ENCODE peak calls at places on chromosomes 2 and 18, in seven cellular contexts. W, Z, U, S, F, O and L are unnamed samples.

GRCh38 chr18:22346968-22347611 is 70.6 kb downstream of the CTAGE1 start:
- DNase-seq in W (peak; percentile 85), Z (peak; percentile 71), U (no peak), S (no peak), F (peak; percentile 86), O (no peak), L (peak; percentile 79)

GRCh38 chr2:10289891-10290290 is 12.8 kb upstream of the HPCAL1 start:
- DNase-seq in W (no peak), Z (no peak), U (no peak), S (no peak), F (no peak), O (no peak), L (no peak)

GRCh38 chr2:169141713-169142352 is 72.5 kb downstream of the DHRS9 start:
- DNase-seq in W (peak; percentile 8), Z (no peak), U (peak; percentile 46), S (peak; percentile 20), F (peak; percentile 68), O (peak; percentile 65), L (peak; percentile 67)

GRCh38 chr2:120508581-120509041 is 162.7 kb downstream of the INHBB start:
- DNase-seq in W (no peak), Z (peak; percentile 27), U (no peak), S (no peak), F (no peak), O (peak; percentile 42), L (peak; percentile 40)

GRCh38 chr2:51649366-51649765 is 617.4 kb upstream of the NRXN1 start:
- DNase-seq in W (no peak), Z (no peak), U (no peak), S (no peak), F (no peak), O (no peak), L (no peak)

GRCh38 chr18:14978962-14979535 is 231.1 kb downstream of the ANKRD30B start:
- DNase-seq in W (no peak), Z (no peak), U (no peak), S (no peak), F (peak; percentile 59), O (no peak), L (no peak)

GRCh38 chr2:1060372-1060771 is 109.7 kb downstream of the SNTG2 start:
- DNase-seq in W (no peak), Z (no peak), U (no peak), S (no peak), F (no peak), O (no peak), L (no peak)

GRCh38 chr2:96952976-96953610 is 33.3 kb downstream of the FAM178B start:
- DNase-seq in W (peak; percentile 70), Z (peak; percentile 97), U (no peak), S (peak; percentile 32), F (peak; percentile 42), O (peak; percentile 87), L (peak; percentile 37)

GRCh38 chr18:69819460-69819859 is 128.2 kb downstream of the CD226 start:
- DNase-seq in W (no peak), Z (no peak), U (no peak), S (no peak), F (no peak), O (no peak), L (no peak)

GRCh38 chr2:118539290-118539689 is 308.2 kb downstream of the EN1 start:
- DNase-seq in W (no peak), Z (no peak), U (no peak), S (no peak), F (no peak), O (no peak), L (no peak)

GRCh38 chr18:26963292-26963691 is 97.8 kb upstream of the AQP4 start:
- DNase-seq in W (no peak), Z (no peak), U (no peak), S (no peak), F (no peak), O (no peak), L (no peak)

GRCh38 chr2:49045083-49045482 is 109.2 kb downstream of the FSHR start:
- DNase-seq in W (no peak), Z (no peak), U (no peak), S (no peak), F (no peak), O (no peak), L (no peak)

GRCh38 chr2:27715318-27716165 is 51.9 kb downstream of the SLC4A1AP start:
- DNase-seq in W (peak; percentile 77), Z (no peak), U (no peak), S (no peak), F (no peak), O (no peak), L (no peak)

GRCh38 chr2:227687189-227687588 is 20.6 kb downstream of the SCYGR5 start:
- DNase-seq in W (no peak), Z (no peak), U (no peak), S (no peak), F (no peak), O (no peak), L (no peak)

GRCh38 chr2:228771719-228772254 is 499.3 kb downstream of the PID1 start:
- DNase-seq in W (no peak), Z (no peak), U (no peak), S (no peak), F (no peak), O (no peak), L (no peak)

GRCh38 chr2:37795938-37796337 is 124.5 kb upstream of the CDC42EP3 start:
- DNase-seq in W (no peak), Z (no peak), U (no peak), S (no peak), F (no peak), O (no peak), L (no peak)

GRCh38 chr2:202831241-202831997 is 40.1 kb downstream of the ICA1L start:
- DNase-seq in W (no peak), Z (no peak), U (peak; percentile 52), S (no peak), F (peak; percentile 29), O (no peak), L (peak; percentile 33)

GRCh38 chr2:42852798-42853197 is 60.4 kb upstream of the HAAO start:
- DNase-seq in W (no peak), Z (peak; percentile 48), U (no peak), S (no peak), F (no peak), O (no peak), L (no peak)

GRCh38 chr2:145690183-145690582 is 1170.3 kb upstream of the ZEB2 start:
- DNase-seq in W (no peak), Z (no peak), U (no peak), S (no peak), F (no peak), O (no peak), L (no peak)

GRCh38 chr2:238152811-238153688 is 5.7 kb upstream of the ERFE start:
- DNase-seq in W (no peak), Z (no peak), U (no peak), S (no peak), F (no peak), O (no peak), L (no peak)
- TF ChIP-seq CTCF in W (no peak), Z (no peak), U (no peak), S (no peak), F (no peak), O (no peak), L (no peak)

GRCh38 chr18:68509902-68510301 is 205.0 kb downstream of the TMX3 start:
- DNase-seq in W (no peak), Z (no peak), U (no peak), S (no peak), F (no peak), O (no peak), L (no peak)
- TF ChIP-seq EP300 in W (no peak), Z (no peak), U (no peak), S (no peak), F (no peak), O (no peak), L (no peak)

GRCh38 chr18:11512096-11513030 is 97.0 kb upstream of the SLC35G4 start:
- DNase-seq in W (no peak), Z (no peak), U (peak; percentile 11), S (no peak), F (no peak), O (no peak), L (no peak)
- TF ChIP-seq CTCF in W (no peak), Z (no peak), U (peak; percentile 60), S (no peak), F (no peak), O (no peak), L (no peak)

DNA sequence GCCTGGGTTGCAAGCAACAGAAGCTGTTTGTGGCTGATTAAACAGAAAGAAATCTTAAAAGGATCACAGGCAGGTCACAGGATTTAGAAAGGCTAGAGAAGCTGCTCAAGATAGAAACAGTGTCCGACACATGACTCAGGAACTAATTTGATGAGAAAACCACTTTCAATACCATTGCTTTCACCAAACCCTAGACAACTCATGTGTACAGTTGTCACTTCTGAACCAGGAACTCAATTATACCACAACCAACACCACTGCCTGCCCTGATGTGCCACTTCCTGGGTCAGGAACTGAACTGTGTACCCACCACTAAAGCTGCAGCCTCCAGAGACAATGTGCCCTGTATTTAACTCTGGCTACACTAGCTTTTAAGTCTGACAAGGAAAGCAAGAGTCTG is 56.0 kb downstream of the TMEM247 start:
- DNase-seq in W (no peak), Z (no peak), U (no peak), S (no peak), F (no peak), O (no peak), L (no peak)
- TF ChIP-seq EP300 in W (no peak), Z (no peak), U (no peak), S (no peak), F (no peak), O (no peak), L (no peak)

GRCh38 chr2:88051792-88052191 is 3.8 kb downstream of the KRCC1 start:
- DNase-seq in W (no peak), Z (no peak), U (no peak), S (no peak), F (no peak), O (no peak), L (no peak)
- TF ChIP-seq CTCF in W (no peak), Z (no peak), U (no peak), S (no peak), F (no peak), O (no peak), L (no peak)

GRCh38 chr2:45257820-45258219 is 248.6 kb upstream of the SIX2 start:
- DNase-seq in W (no peak), Z (no peak), U (no peak), S (no peak), F (no peak), O (no peak), L (no peak)

GRCh38 chr2:45258251-45258775 is 249.1 kb upstream of the SIX2 start:
- DNase-seq in W (no peak), Z (no peak), U (no peak), S (no peak), F (no peak), O (no peak), L (no peak)

GRCh38 chr2:45255568-45255967 is 246.3 kb upstream of the SIX2 start:
- DNase-seq in W (no peak), Z (no peak), U (no peak), S (no peak), F (no peak), O (no peak), L (no peak)

GRCh38 chr2:45256173-45256866 is 247.1 kb upstream of the SIX2 start:
- DNase-seq in W (no peak), Z (no peak), U (no peak), S (no peak), F (no peak), O (no peak), L (no peak)

GRCh38 chr2:45256867-45257641 is 247.8 kb upstream of the SIX2 start:
- DNase-seq in W (no peak), Z (no peak), U (no peak), S (no peak), F (no peak), O (no peak), L (no peak)
- TF ChIP-seq EP300 in W (no peak), Z (no peak), U (no peak), S (no peak), F (no peak), O (no peak), L (no peak)